ENCODE peak calls at places on chromosomes 7 and 10, in nine cellular contexts. U is GM13976, Y is nephron progenitor cell, X is fibroblast of villous mesenchyme, Z is choroid plexus epithelial cell, K is A549, W is right atrium auricular region, I is GM12865, T is fibroblast of lung. B is an unnamed sample.

GRCh38 chr10:22693371-22693784 is 21.0 kb downstream of the PIP4K2A start:
- DNase-seq in U (no peak), Y (no peak), X (peak), Z (peak), K (no peak), W (no peak), I (peak), T (peak), B (no peak)

GRCh38 chr10:99532687-99533495 is at the start of gene NKX2-3:
- DNase-seq in U (peak), Y (peak), X (peak), Z (no peak), K (peak), W (no peak), I (peak), T (peak), B (peak)

GRCh38 chr7:106039486-106040060 is 72.5 kb downstream of the SYPL1 start:
- DNase-seq in U (no peak), Y (peak), X (peak), Z (peak), K (no peak), W (no peak), I (no peak), T (peak), B (no peak)

GRCh38 chr10:47152861-47153349 is 147.1 kb upstream of the GDF10 start:
- DNase-seq in U (no peak), Y (no peak), X (no peak), Z (peak), K (peak), W (no peak), I (peak), T (no peak), B (no peak)

GRCh38 chr7:29975564-29975963 is 14.0 kb downstream of the SCRN1 start:
- DNase-seq in U (no peak), Y (no peak), X (no peak), Z (no peak), K (no peak), W (no peak), I (no peak), T (peak), B (no peak)

GRCh38 chr7:28808786-28809533 is 149.2 kb downstream of the TRIL start:
- DNase-seq in U (no peak), Y (no peak), X (no peak), Z (peak), K (no peak), W (no peak), I (no peak), T (peak), B (no peak)

GRCh38 chr10:123149568-123150228 is 1.8 kb downstream of the HMX2 start:
- DNase-seq in U (peak), Y (peak), X (peak), Z (peak), K (no peak), W (no peak), I (no peak), T (peak), B (no peak)

GRCh38 chr7:139594911-139595476 is 71.5 kb downstream of the CLEC2L start:
- DNase-seq in U (no peak), Y (no peak), X (no peak), Z (no peak), K (no peak), W (peak), I (no peak), T (peak), B (no peak)

GRCh38 chr7:105691029-105691691 is 109.9 kb upstream of the EFCAB10 start:
- DNase-seq in U (peak), Y (no peak), X (peak), Z (peak), K (no peak), W (no peak), I (peak), T (peak), B (no peak)

GRCh38 chr7:30430777-30431176 is 47.8 kb downstream of the NOD1 start:
- DNase-seq in U (no peak), Y (no peak), X (no peak), Z (no peak), K (no peak), W (no peak), I (no peak), T (no peak), B (no peak)

DNA sequence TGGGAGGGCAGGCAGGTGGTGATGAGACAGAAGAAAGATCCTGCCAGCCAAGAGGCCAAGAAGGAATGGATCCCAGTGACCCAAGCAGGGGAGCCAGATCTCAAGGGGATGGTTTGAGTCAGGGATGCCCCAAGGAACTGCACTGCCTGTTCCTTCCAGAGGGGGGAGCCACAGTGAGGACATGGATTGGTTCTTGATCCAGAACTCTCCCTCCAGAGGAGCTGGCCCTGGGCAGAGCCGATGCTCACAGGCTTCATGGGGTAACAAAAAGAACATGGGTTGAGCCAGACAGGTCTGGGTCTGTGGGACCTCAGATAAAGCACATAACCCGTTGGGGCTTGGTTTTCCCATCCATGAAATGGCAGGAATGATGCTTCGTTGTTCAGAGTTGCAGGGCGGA is 4.6 kb upstream of the DENND2A start:
- DNase-seq in U (no peak), Y (no peak), X (no peak), Z (no peak), K (peak), W (no peak), I (no peak), T (no peak), B (no peak)
- TF ChIP-seq CTCF in U (peak), Y (peak), X (peak), Z (peak), K (peak), W (peak), I (peak), T (peak), B (peak)

DNA sequence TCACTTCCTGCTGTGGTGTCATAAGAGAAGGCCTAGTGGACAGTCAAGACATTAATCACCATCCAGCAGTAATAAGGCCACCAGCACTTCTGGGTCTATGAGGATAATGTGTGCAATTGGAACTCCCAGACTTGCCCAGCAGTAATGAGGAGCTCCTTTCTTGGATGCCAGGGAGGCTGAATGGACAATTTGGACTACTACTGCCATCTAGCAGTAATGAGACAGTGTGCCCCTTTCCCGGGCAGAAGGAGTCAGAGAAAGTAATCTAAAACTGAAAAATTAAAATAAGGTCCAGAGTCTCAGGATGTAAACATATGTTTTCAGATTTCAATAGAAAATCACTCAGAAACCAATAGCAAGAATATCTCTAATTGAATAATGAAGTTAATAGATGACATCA is 400.4 kb downstream of the CDC14C start:
- DNase-seq in U (no peak), Y (no peak), X (peak), Z (no peak), K (peak), W (no peak), I (no peak), T (peak), B (no peak)
- TF ChIP-seq CTCF in U (no peak), Y (no peak), X (no peak), Z (no peak), K (no peak), W (no peak), I (no peak), T (no peak), B (no peak)

GRCh38 chr7:125668321-125668993 is 738.8 kb upstream of the POT1 start:
- DNase-seq in U (no peak), Y (no peak), X (no peak), Z (peak), K (no peak), W (no peak), I (no peak), T (peak), B (no peak)

GRCh38 chr7:125661677-125662076 is 732.1 kb upstream of the POT1 start:
- DNase-seq in U (no peak), Y (no peak), X (no peak), Z (no peak), K (no peak), W (no peak), I (peak), T (no peak), B (no peak)

GRCh38 chr7:125661006-125661405 is 731.4 kb upstream of the POT1 start:
- DNase-seq in U (no peak), Y (no peak), X (no peak), Z (peak), K (no peak), W (no peak), I (no peak), T (peak), B (no peak)

DNA sequence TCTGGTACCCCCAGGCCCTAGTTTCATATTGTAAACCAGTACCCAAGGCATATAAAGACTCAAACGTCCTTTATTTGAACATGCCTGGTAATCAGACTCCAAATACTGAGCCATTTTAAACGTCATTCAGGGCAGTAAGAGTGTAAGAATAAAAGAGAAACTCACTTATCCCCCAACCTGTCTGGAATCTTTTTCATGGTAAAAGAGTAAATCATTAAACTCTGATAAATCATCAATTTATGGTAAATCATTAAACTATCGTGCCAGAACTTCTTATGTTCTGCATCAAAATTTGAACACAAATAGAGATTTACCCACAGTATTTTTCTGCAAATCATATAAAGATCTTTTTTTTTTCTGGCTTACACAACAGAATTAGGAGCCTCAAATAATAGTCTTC is 734.3 kb upstream of the POT1 start:
- DNase-seq in U (no peak), Y (no peak), X (no peak), Z (no peak), K (no peak), W (no peak), I (no peak), T (no peak), B (no peak)
- TF ChIP-seq CTCF in U (no peak), Y (no peak), X (no peak), Z (no peak), K (no peak), W (no peak), I (no peak), T (no peak), B (no peak)

DNA sequence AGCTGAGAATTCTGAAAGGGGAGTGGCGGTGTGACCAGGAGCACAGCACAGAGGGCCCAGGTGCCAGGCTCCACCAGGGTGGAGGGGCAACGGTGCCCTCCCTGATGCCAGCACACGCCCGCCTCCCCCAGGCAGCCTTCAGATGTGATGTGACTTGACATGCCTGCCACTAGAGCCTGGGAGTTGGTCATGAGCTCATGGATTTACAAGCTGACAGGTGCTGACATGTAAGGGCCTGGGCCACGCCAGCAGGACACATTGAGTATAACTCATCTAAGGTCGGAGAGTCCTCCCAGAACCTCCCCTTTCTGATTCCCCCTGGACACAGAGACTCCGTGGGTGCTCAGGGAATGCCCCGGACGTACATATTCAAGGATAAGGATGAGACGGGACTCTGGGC is 74.2 kb downstream of the LSM5 start:
- DNase-seq in U (no peak), Y (no peak), X (no peak), Z (no peak), K (no peak), W (no peak), I (no peak), T (no peak), B (no peak)
- TF ChIP-seq CTCF in U (no peak), Y (no peak), X (no peak), Z (no peak), K (no peak), W (no peak), I (no peak), T (no peak), B (no peak)

DNA sequence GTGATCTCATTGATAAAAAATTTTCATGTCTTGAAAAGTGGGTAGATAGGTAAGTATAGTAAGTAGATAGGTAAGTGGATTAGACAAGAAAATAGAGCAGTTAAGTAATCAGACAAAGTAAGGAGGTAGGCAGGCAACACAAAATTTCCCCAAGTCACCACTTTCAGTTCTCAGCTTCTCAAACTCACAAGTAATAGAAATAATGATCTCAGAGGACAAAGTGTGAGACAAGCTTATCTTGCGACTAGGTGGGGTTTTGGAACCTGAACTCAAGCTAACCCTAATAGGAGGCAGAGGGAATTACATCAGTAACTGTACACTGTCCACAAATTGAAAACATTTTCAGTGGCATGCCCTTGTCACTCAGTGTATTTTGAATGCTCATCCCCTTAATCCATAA is 703.4 kb downstream of the XPNPEP1 start:
- DNase-seq in U (no peak), Y (no peak), X (no peak), Z (no peak), K (no peak), W (no peak), I (no peak), T (no peak), B (no peak)
- TF ChIP-seq CTCF in U (no peak), Y (no peak), X (no peak), Z (no peak), K (no peak), W (no peak), I (no peak), T (no peak), B (no peak)

GRCh38 chr7:73573276-73573675 is 5.1 kb downstream of the TBL2 start:
- DNase-seq in U (no peak), Y (no peak), X (no peak), Z (no peak), K (no peak), W (no peak), I (no peak), T (no peak), B (no peak)

GRCh38 chr7:73577627-73578341 is 595 bp downstream of the TBL2 start:
- DNase-seq in U (no peak), Y (no peak), X (peak), Z (peak), K (no peak), W (no peak), I (peak), T (no peak), B (no peak)

GRCh38 chr7:73582664-73583202 is 4.4 kb upstream of the TBL2 start:
- DNase-seq in U (no peak), Y (no peak), X (no peak), Z (no peak), K (no peak), W (no peak), I (no peak), T (no peak), B (no peak)

GRCh38 chr7:73573791-73574190 is 4.6 kb downstream of the TBL2 start:
- DNase-seq in U (no peak), Y (no peak), X (no peak), Z (no peak), K (no peak), W (no peak), I (no peak), T (no peak), B (no peak)

GRCh38 chr7:73578342-73579124 is at the start of gene TBL2:
- DNase-seq in U (peak), Y (peak), X (peak), Z (peak), K (peak), W (peak), I (peak), T (peak), B (peak)
- TF ChIP-seq CTCF in U (peak), Y (no peak), X (peak), Z (peak), K (no peak), W (no peak), I (no peak), T (no peak), B (peak)

GRCh38 chr10:44325157-44325556 is 59.7 kb downstream of the CXCL12 start:
- DNase-seq in U (no peak), Y (no peak), X (no peak), Z (no peak), K (no peak), W (no peak), I (no peak), T (no peak), B (no peak)
- TF ChIP-seq CTCF in U (no peak), Y (no peak), X (no peak), Z (no peak), K (no peak), W (no peak), I (no peak), T (no peak), B (no peak)

DNA sequence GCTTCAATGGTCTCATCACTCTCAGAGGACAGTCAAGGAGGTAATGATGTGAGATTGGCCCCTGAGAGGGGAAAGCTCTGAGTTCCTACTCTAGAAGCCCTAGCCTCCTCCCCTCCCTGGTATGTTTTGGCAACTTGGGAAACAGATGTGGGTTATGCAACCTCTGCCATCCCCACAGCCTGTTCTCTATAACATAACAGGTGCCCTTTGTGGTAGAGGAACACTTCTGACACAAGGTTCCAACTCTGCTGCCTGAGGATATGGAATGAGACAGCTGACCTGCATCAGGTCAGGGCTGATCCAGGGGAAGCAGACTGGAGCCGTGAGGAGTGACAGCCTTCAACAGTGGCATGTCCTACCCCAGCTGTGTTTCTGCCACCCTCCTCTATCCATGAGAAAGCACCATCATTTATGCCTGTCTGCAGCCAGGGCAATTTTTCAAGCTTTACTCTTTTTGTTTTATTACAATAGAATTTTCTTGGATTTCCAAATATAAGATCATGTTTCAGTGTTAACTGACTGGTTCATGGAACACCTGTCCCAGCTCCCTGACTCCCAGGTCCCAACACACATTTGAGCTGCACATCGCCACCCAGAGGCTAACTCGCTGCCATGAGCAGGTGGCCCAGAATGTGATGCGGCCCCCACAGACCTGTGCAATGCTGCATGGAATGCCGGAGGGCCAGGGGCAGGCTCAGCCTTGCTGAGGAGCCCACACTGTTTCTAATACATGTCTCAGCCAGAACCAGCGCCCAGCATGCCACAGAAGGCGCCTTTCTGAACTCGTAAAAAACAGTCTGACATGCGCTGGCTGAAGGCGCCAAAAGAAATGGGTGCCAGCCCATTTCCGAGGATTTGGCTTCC is 124.7 kb upstream of the CHST15 start:
- DNase-seq in U (no peak), Y (no peak), X (no peak), Z (no peak), K (no peak), W (no peak), I (no peak), T (no peak), B (no peak)
- TF ChIP-seq CTCF in U (no peak), Y (no peak), X (no peak), Z (peak), K (no peak), W (no peak), I (no peak), T (no peak), B (no peak)

B was measured in CD14-positive monocyte.